ENCODE peak calls at places on chromosomes 11 and 22, in four cellular contexts. M, T, F and Z are unnamed samples.

GRCh38 chr22:38413085-38414008 is 41.7 kb downstream of the KCNJ4 start:
- DNase-seq in T (no peak), M (peak; percentile 34), F (no peak), Z (peak; percentile 68)

GRCh38 chr11:14842002-14842401 is 50.0 kb downstream of the CYP2R1 start:
- DNase-seq in M (no peak), T (no peak), F (no peak), Z (no peak)

GRCh38 chr11:122138759-122139594 is 23.0 kb upstream of the BLID start:
- DNase-seq in M (peak; percentile 42), F (no peak), T (peak; percentile 67), Z (no peak)

GRCh38 chr11:111923351-111923788 is 4.7 kb downstream of the C11orf52 start:
- DNase-seq in M (peak; percentile 68), F (no peak), T (peak; percentile 48), Z (no peak)

GRCh38 chr22:45064313-45065268 is 54.8 kb upstream of the PHF21B start:
- DNase-seq in T (peak; percentile 88), F (peak; percentile 74), M (peak; percentile 91), Z (no peak)

GRCh38 chr11:3014314-3014938 is 22.3 kb upstream of the NAP1L4 start:
- DNase-seq in F (peak; percentile 94), M (no peak), T (no peak), Z (no peak)

GRCh38 chr11:63321723-63322122 is 47.9 kb upstream of the SLC22A9 start:
- DNase-seq in T (no peak), F (no peak), M (no peak), Z (no peak)

GRCh38 chr11:6655790-6656580 is at the start of gene DCHS1:
- DNase-seq in T (no peak), F (peak; percentile 66), M (peak; percentile 39), Z (no peak)

GRCh38 chr11:46936138-46937110 is at the start of gene CSTPP1:
- DNase-seq in M (peak; percentile 97), T (peak; percentile 93), F (peak; percentile 98), Z (peak; percentile 98)

GRCh38 chr22:43114958-43115357 is 4.4 kb downstream of the BIK start:
- DNase-seq in M (no peak), T (no peak), F (no peak), Z (no peak)

GRCh38 chr11:116890193-116890592 is 52.8 kb upstream of the APOA1 start:
- DNase-seq in M (no peak), T (no peak), F (peak; percentile 72), Z (no peak)

GRCh38 chr11:93829598-93829997 is 20.8 kb downstream of the VSTM5 start:
- DNase-seq in M (no peak), F (no peak), T (no peak), Z (no peak)

GRCh38 chr11:76277298-76278175 is 71.2 kb upstream of the WNT11 start:
- DNase-seq in F (no peak), M (no peak), T (no peak), Z (no peak)

GRCh38 chr11:75625970-75626691 is 42.7 kb downstream of the MAP6 start:
- DNase-seq in T (peak; percentile 90), F (no peak), M (peak; percentile 90), Z (no peak)

GRCh38 chr22:23579280-23579679 is 810 bp downstream of the IGLL1 start:
- DNase-seq in T (no peak), M (no peak), F (no peak), Z (no peak)

GRCh38 chr11:5691963-5692358 is 2.4 kb downstream of the TRIM22 start:
- DNase-seq in T (no peak), F (peak; percentile 41), M (no peak), Z (no peak)

GRCh38 chr11:115129771-115130306 is 374.4 kb downstream of the CADM1 start:
- DNase-seq in T (no peak), M (no peak), F (no peak), Z (no peak)

GRCh38 chr11:129023968-129024676 is 81.5 kb upstream of the TP53AIP1 start:
- DNase-seq in T (no peak), M (no peak), F (peak; percentile 67), Z (no peak)

GRCh38 chr22:34709641-34710040 is 356.3 kb upstream of the ISX start:
- DNase-seq in M (no peak), T (peak; percentile 80), F (no peak), Z (no peak)

GRCh38 chr11:6365659-6366058 is 24.6 kb upstream of the SMPD1 start:
- DNase-seq in F (no peak), M (no peak), T (no peak), Z (no peak)

GRCh38 chr11:95829580-95830259 is 39.4 kb downstream of the CEP57 start:
- DNase-seq in F (no peak), T (peak; percentile 13), M (peak; percentile 62), Z (no peak)

GRCh38 chr11:96014234-96014633 is 90.3 kb upstream of the MTMR2 start:
- DNase-seq in T (peak; percentile 93), M (peak; percentile 82), F (peak; percentile 83), Z (no peak)

GRCh38 chr22:39239561-39240423 is 5.0 kb downstream of the PDGFB start:
- DNase-seq in M (no peak), T (no peak), F (no peak), Z (no peak)

GRCh38 chr22:46062232-46062615 is 85.3 kb upstream of the WNT7B start:
- DNase-seq in F (no peak), T (peak; percentile 15), M (no peak), Z (no peak)

GRCh38 chr11:88535916-88536547 is 198.5 kb upstream of the CTSC start:
- DNase-seq in T (peak; percentile 91), M (peak; percentile 91), F (no peak), Z (no peak)

GRCh38 chr11:62928011-62928410 is 6.8 kb upstream of the CHRM1 start:
- DNase-seq in F (no peak), M (no peak), T (no peak), Z (peak; percentile 49)

GRCh38 chr11:71131861-71132260 is 120.5 kb downstream of the SHANK2 start:
- DNase-seq in T (no peak), F (no peak), M (no peak), Z (peak; percentile 71)

GRCh38 chr11:69348414-69349235 is 54.7 kb downstream of the MYEOV start:
- DNase-seq in T (no peak), M (no peak), F (peak; percentile 45), Z (peak; percentile 46)

GRCh38 chr11:58576792-58577440 is 1.3 kb upstream of the LPXN start:
- DNase-seq in T (peak; percentile 57), M (peak; percentile 73), F (peak; percentile 65), Z (no peak)

GRCh38 chr22:42217752-42218280 is 52.6 kb downstream of the TCF20 start:
- DNase-seq in M (peak; percentile 5), F (no peak), T (no peak), Z (no peak)

GRCh38 chr11:36628765-36629199 is 30.7 kb upstream of the RAG2 start:
- DNase-seq in F (no peak), T (peak; percentile 3), M (no peak), Z (no peak)

GRCh38 chr22:47260551-47260950 is 498.1 kb downstream of the TBC1D22A start:
- DNase-seq in T (no peak), F (no peak), M (no peak), Z (no peak)

GRCh38 chr11:38791346-38791961 is 2193.4 kb upstream of the RAG2 start:
- DNase-seq in T (peak; percentile 70), M (peak; percentile 79), F (peak; percentile 60), Z (no peak)

GRCh38 chr11:13983081-13983751 is 20.7 kb downstream of the SPON1 start:
- DNase-seq in T (peak; percentile 57), M (peak; percentile 49), F (no peak), Z (peak; percentile 86)

GRCh38 chr11:6194065-6194581 is 4.9 kb upstream of the OR52W1 start:
- DNase-seq in M (no peak), T (no peak), F (no peak), Z (no peak)

GRCh38 chr22:17867160-17867785 is 93.0 kb upstream of the BID start:
- DNase-seq in M (no peak), T (peak; percentile 15), F (no peak), Z (no peak)

GRCh38 chr22:32050678-32051515 is 7.8 kb downstream of the SLC5A1 start:
- DNase-seq in F (peak; percentile 85), M (peak; percentile 91), T (peak; percentile 85), Z (peak; percentile 84)

GRCh38 chr11:69636870-69637600 is 3.9 kb upstream of the CCND1 start:
- DNase-seq in F (no peak), M (peak; percentile 30), T (no peak), Z (peak; percentile 58)

GRCh38 chr11:38687008-38687407 is 2089.0 kb upstream of the RAG2 start:
- DNase-seq in F (no peak), T (no peak), M (no peak), Z (no peak)